ENCODE peak calls at places on chromosomes 3 and 15, in five cellular contexts. One of them, this sample, is unnamed.

GRCh38 chr15:27042230-27042629 is 71.2 kb downstream of the GABRG3 start:
- DNase-seq in endothelial cell of umbilical vein: no peak
- DNase-seq in GM12865: no peak
- DNase-seq in lower leg skin: no peak
- DNase-seq in astrocyte: no peak
- DNase-seq in this sample: no peak

GRCh38 chr3:142436936-142437585 is 10.8 kb downstream of the XRN1 start:
- DNase-seq in endothelial cell of umbilical vein: no peak
- DNase-seq in GM12865: no peak
- DNase-seq in lower leg skin: no peak
- DNase-seq in astrocyte: no peak
- DNase-seq in this sample: no peak

GRCh38 chr3:176814252-176814651 is 383.0 kb downstream of the TBL1XR1 start:
- DNase-seq in endothelial cell of umbilical vein: peak
- DNase-seq in GM12865: peak
- DNase-seq in lower leg skin: no peak
- DNase-seq in astrocyte: peak
- DNase-seq in this sample: peak

GRCh38 chr3:129239992-129240391 is 9.4 kb upstream of the COPG1 start:
- DNase-seq in endothelial cell of umbilical vein: no peak
- DNase-seq in GM12865: no peak
- DNase-seq in lower leg skin: no peak
- DNase-seq in astrocyte: no peak
- DNase-seq in this sample: no peak

GRCh38 chr15:37078566-37078965 is 21.8 kb downstream of the MEIS2 start:
- DNase-seq in endothelial cell of umbilical vein: no peak
- DNase-seq in GM12865: no peak
- DNase-seq in lower leg skin: no peak
- DNase-seq in astrocyte: no peak
- DNase-seq in this sample: no peak

GRCh38 chr3:22450785-22451400 is 699.9 kb upstream of the ZNF385D start:
- DNase-seq in endothelial cell of umbilical vein: no peak
- DNase-seq in GM12865: no peak
- DNase-seq in lower leg skin: peak
- DNase-seq in astrocyte: peak
- DNase-seq in this sample: peak

GRCh38 chr15:55709458-55709857 is 33.5 kb downstream of the PRTG start:
- DNase-seq in endothelial cell of umbilical vein: no peak
- DNase-seq in GM12865: no peak
- DNase-seq in lower leg skin: no peak
- DNase-seq in astrocyte: no peak
- DNase-seq in this sample: no peak

GRCh38 chr3:5011555-5012256 is 32.5 kb downstream of the BHLHE40 start:
- DNase-seq in endothelial cell of umbilical vein: no peak
- DNase-seq in GM12865: peak
- DNase-seq in lower leg skin: no peak
- DNase-seq in astrocyte: no peak
- DNase-seq in this sample: no peak

GRCh38 chr3:109184726-109185125 is 48.2 kb downstream of the C3orf85 start:
- DNase-seq in endothelial cell of umbilical vein: no peak
- DNase-seq in GM12865: no peak
- DNase-seq in lower leg skin: no peak
- DNase-seq in astrocyte: no peak
- DNase-seq in this sample: no peak

GRCh38 chr3:50317303-50317702 is 5.2 kb downstream of the HYAL2 start:
- DNase-seq in endothelial cell of umbilical vein: no peak
- DNase-seq in GM12865: no peak
- DNase-seq in lower leg skin: no peak
- DNase-seq in astrocyte: no peak
- DNase-seq in this sample: no peak
- H3K4me3 ChIP-seq in endothelial cell of umbilical vein: no peak
- H3K4me3 ChIP-seq in GM12865: no peak
- H3K4me3 ChIP-seq in lower leg skin: no peak
- H3K4me3 ChIP-seq in astrocyte: no peak
- H3K4me3 ChIP-seq in this sample: no peak

GRCh38 chr15:67824157-67824899 is 981 bp upstream of the SKOR1 start:
- DNase-seq in endothelial cell of umbilical vein: no peak
- DNase-seq in GM12865: no peak
- DNase-seq in lower leg skin: no peak
- DNase-seq in astrocyte: no peak
- DNase-seq in this sample: no peak
- TF ChIP-seq CTCF in endothelial cell of umbilical vein: no peak
- TF ChIP-seq CTCF in GM12865: no peak
- TF ChIP-seq CTCF in lower leg skin: no peak
- TF ChIP-seq CTCF in astrocyte: no peak
- TF ChIP-seq CTCF in this sample: no peak

DNA sequence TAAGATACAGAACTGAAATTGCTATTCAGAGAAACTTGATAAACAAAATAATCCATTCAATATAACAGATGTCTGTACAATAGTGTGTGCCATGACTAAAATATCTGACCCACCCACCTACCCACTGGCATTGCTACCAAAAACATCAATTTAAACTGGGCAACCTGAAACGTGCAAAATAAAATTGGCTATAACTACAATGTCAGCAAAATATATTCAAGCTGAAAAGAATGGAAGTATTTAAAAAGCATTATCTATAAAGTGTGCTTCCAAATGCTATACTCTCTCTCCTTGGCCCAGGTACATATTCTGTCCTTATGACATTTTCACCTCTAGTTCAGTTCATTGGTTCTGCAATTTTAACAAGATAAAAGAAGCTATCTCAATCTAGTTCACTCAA is 379.6 kb upstream of the ATP11B start:
- DNase-seq in endothelial cell of umbilical vein: no peak
- DNase-seq in GM12865: no peak
- DNase-seq in lower leg skin: no peak
- DNase-seq in astrocyte: no peak
- DNase-seq in this sample: no peak
- H3K4me3 ChIP-seq in endothelial cell of umbilical vein: no peak
- H3K4me3 ChIP-seq in GM12865: no peak
- H3K4me3 ChIP-seq in lower leg skin: no peak
- H3K4me3 ChIP-seq in astrocyte: no peak
- H3K4me3 ChIP-seq in this sample: no peak

GRCh38 chr3:84959470-84960380 is 936 bp downstream of the CADM2 start:
- DNase-seq in endothelial cell of umbilical vein: no peak
- DNase-seq in GM12865: no peak
- DNase-seq in lower leg skin: no peak
- DNase-seq in astrocyte: no peak
- DNase-seq in this sample: no peak
- TF ChIP-seq CTCF in endothelial cell of umbilical vein: no peak
- TF ChIP-seq CTCF in GM12865: no peak
- TF ChIP-seq CTCF in lower leg skin: no peak
- TF ChIP-seq CTCF in astrocyte: no peak
- TF ChIP-seq CTCF in this sample: no peak

GRCh38 chr3:12383218-12383617 is 94.3 kb downstream of the PPARG start:
- DNase-seq in endothelial cell of umbilical vein: no peak
- DNase-seq in GM12865: no peak
- DNase-seq in lower leg skin: no peak
- DNase-seq in astrocyte: no peak
- DNase-seq in this sample: no peak
- H3K4me3 ChIP-seq in endothelial cell of umbilical vein: no peak
- H3K4me3 ChIP-seq in GM12865: no peak
- H3K4me3 ChIP-seq in lower leg skin: no peak
- H3K4me3 ChIP-seq in astrocyte: no peak
- H3K4me3 ChIP-seq in this sample: no peak

DNA sequence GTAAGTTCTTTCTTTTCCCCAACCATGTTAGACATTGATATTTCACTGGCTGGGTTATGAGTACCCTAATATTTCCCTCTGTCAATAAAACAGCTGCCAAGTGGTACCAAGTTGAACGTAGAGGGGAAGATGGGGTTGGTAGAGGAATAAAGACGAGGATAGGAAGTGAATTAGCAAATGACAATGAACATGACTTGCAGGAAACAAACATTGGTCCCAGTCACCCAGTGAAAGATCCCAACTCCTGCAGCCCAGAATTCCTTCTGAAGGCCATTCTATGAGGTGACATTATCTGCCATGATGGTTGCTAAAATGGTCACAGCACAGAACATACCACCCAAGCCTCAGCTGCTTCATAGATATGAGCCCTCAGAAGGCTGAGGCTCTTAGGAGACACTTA is 159.0 kb upstream of the CTNNB1 start:
- DNase-seq in endothelial cell of umbilical vein: no peak
- DNase-seq in GM12865: no peak
- DNase-seq in lower leg skin: no peak
- DNase-seq in astrocyte: no peak
- DNase-seq in this sample: no peak
- TF ChIP-seq CTCF in endothelial cell of umbilical vein: no peak
- TF ChIP-seq CTCF in GM12865: no peak
- TF ChIP-seq CTCF in lower leg skin: no peak
- TF ChIP-seq CTCF in astrocyte: no peak
- TF ChIP-seq CTCF in this sample: no peak

DNA sequence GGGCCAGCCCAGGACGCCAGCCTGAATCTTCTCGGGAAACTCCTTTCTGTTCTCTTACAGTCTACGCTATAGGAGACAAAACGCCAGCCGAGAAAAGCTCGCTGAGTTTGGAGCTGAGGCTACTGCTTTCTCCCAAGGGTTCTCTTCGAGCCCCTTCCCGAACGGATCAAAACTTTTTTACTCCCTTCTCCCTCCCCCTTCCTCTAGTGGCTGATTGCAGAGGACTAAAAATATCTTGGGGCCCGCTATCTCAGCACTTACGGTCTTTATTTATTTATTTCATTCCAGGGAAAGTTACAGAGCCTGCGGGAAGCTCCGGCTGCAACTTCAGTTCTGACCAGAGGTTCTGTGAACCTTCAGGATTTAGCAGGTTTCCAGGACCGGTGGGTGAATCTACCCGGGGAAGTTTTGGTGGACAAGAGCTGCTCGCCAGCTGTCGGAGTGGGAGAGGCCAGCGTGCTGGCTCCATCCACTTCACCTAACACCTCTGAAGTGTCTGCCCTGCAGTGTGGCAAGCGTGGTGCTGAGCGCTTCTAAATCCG is 454 bp upstream of the PDZRN3 start:
- DNase-seq in endothelial cell of umbilical vein: peak
- DNase-seq in GM12865: no peak
- DNase-seq in lower leg skin: no peak
- DNase-seq in astrocyte: peak
- DNase-seq in this sample: peak
- H3K4me3 ChIP-seq in endothelial cell of umbilical vein: no peak
- H3K4me3 ChIP-seq in GM12865: no peak
- H3K4me3 ChIP-seq in lower leg skin: peak
- H3K4me3 ChIP-seq in astrocyte: peak
- H3K4me3 ChIP-seq in this sample: peak

GRCh38 chr3:23648326-23648964 is 157.3 kb upstream of the UBE2E1 start:
- DNase-seq in endothelial cell of umbilical vein: peak
- DNase-seq in GM12865: no peak
- DNase-seq in lower leg skin: no peak
- DNase-seq in astrocyte: no peak
- DNase-seq in this sample: peak
- TF ChIP-seq CTCF in endothelial cell of umbilical vein: no peak
- TF ChIP-seq CTCF in GM12865: no peak
- TF ChIP-seq CTCF in lower leg skin: no peak
- TF ChIP-seq CTCF in astrocyte: no peak
- TF ChIP-seq CTCF in this sample: peak

GRCh38 chr3:36212291-36212690 is 168.0 kb upstream of the STAC start:
- DNase-seq in endothelial cell of umbilical vein: no peak
- DNase-seq in GM12865: no peak
- DNase-seq in lower leg skin: no peak
- DNase-seq in astrocyte: peak
- DNase-seq in this sample: peak

GRCh38 chr3:36211656-36211999 is 168.7 kb upstream of the STAC start:
- DNase-seq in endothelial cell of umbilical vein: no peak
- DNase-seq in GM12865: no peak
- DNase-seq in lower leg skin: no peak
- DNase-seq in astrocyte: no peak
- DNase-seq in this sample: no peak

GRCh38 chr3:36219398-36219797 is 160.9 kb upstream of the STAC start:
- DNase-seq in endothelial cell of umbilical vein: no peak
- DNase-seq in GM12865: no peak
- DNase-seq in lower leg skin: no peak
- DNase-seq in astrocyte: peak
- DNase-seq in this sample: peak

GRCh38 chr3:36210840-36211655 is 169.3 kb upstream of the STAC start:
- DNase-seq in endothelial cell of umbilical vein: no peak
- DNase-seq in GM12865: no peak
- DNase-seq in lower leg skin: no peak
- DNase-seq in astrocyte: no peak
- DNase-seq in this sample: no peak

GRCh38 chr3:36214460-36214859 is 165.8 kb upstream of the STAC start:
- DNase-seq in endothelial cell of umbilical vein: no peak
- DNase-seq in GM12865: no peak
- DNase-seq in lower leg skin: no peak
- DNase-seq in astrocyte: no peak
- DNase-seq in this sample: no peak
- H3K4me3 ChIP-seq in endothelial cell of umbilical vein: no peak
- H3K4me3 ChIP-seq in GM12865: no peak
- H3K4me3 ChIP-seq in lower leg skin: no peak
- H3K4me3 ChIP-seq in astrocyte: no peak
- H3K4me3 ChIP-seq in this sample: no peak

GRCh38 chr15:35911052-35911780 is 365.3 kb upstream of the DPH6 start:
- DNase-seq in endothelial cell of umbilical vein: no peak
- DNase-seq in GM12865: no peak
- DNase-seq in lower leg skin: no peak
- DNase-seq in astrocyte: no peak
- DNase-seq in this sample: no peak

GRCh38 chr15:35909414-35909813 is 363.4 kb upstream of the DPH6 start:
- DNase-seq in endothelial cell of umbilical vein: no peak
- DNase-seq in GM12865: no peak
- DNase-seq in lower leg skin: no peak
- DNase-seq in astrocyte: no peak
- DNase-seq in this sample: no peak

GRCh38 chr15:35910227-35910626 is 364.3 kb upstream of the DPH6 start:
- DNase-seq in endothelial cell of umbilical vein: no peak
- DNase-seq in GM12865: no peak
- DNase-seq in lower leg skin: no peak
- DNase-seq in astrocyte: no peak
- DNase-seq in this sample: no peak

GRCh38 chr15:35912196-35912595 is 366.2 kb upstream of the DPH6 start:
- DNase-seq in endothelial cell of umbilical vein: peak
- DNase-seq in GM12865: no peak
- DNase-seq in lower leg skin: no peak
- DNase-seq in astrocyte: no peak
- DNase-seq in this sample: peak

DNA sequence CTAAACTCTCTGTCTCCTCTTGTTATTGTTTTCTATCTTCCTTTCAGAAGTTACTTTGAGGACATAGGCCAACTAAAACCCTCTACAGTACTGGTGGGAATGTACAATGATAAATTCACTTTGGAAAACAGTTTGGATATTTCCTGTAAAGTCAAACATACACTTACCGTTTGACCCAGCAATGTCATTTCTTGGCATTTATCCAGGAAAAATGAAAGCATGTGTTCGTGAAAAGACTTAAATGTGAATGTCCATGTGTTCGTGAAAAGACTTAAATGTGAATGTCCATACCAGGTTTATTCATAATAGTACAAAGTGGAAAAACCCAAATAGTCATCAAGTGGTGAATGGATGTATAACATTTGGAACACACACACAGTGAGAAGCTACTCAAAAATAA is 361.5 kb upstream of the DPH6 start:
- DNase-seq in endothelial cell of umbilical vein: peak
- DNase-seq in GM12865: no peak
- DNase-seq in lower leg skin: no peak
- DNase-seq in astrocyte: no peak
- DNase-seq in this sample: peak
- TF ChIP-seq CTCF in endothelial cell of umbilical vein: no peak
- TF ChIP-seq CTCF in GM12865: no peak
- TF ChIP-seq CTCF in lower leg skin: no peak
- TF ChIP-seq CTCF in astrocyte: no peak
- TF ChIP-seq CTCF in this sample: no peak

This sample was measured in fibroblast of mammary gland.